ENCODE peak calls at places on chromosomes 1 and 21, in ten cellular contexts. O, R, J, K, E, M, H, S, P and W are unnamed samples.

GRCh38 chr1:203475012-203475981 is at the start of gene PRELP:
- DNase-seq in O (no peak), R (no peak), J (peak; percentile 91), K (no peak), E (no peak), M (no peak), H (no peak), S (no peak), P (no peak), W (peak; percentile 10)

GRCh38 chr1:211549092-211549749 is 29.7 kb downstream of the SLC30A1 start:
- DNase-seq in O (no peak), R (no peak), J (no peak), K (no peak), E (no peak), M (no peak), H (no peak), S (no peak), P (no peak), W (peak; percentile 16)

GRCh38 chr1:228373004-228373680 is 33.5 kb downstream of the TRIM11 start:
- DNase-seq in O (no peak), R (no peak), J (no peak), K (no peak), E (no peak), M (no peak), H (no peak), S (no peak), P (no peak), W (no peak)

GRCh38 chr1:8600336-8600735 is 217.1 kb downstream of the RERE start:
- DNase-seq in O (no peak), R (peak; percentile 37), J (no peak), K (no peak), E (no peak), M (no peak), H (no peak), S (no peak), P (no peak), W (no peak)

GRCh38 chr1:111198836-111199235 is 1.6 kb downstream of the DENND2D start:
- DNase-seq in O (no peak), R (no peak), J (no peak), K (no peak), E (no peak), M (no peak), H (no peak), S (no peak), P (no peak), W (no peak)

GRCh38 chr1:154752273-154753030 is 117.6 kb downstream of the KCNN3 start:
- DNase-seq in O (no peak), R (no peak), J (no peak), K (no peak), E (no peak), M (no peak), H (no peak), S (peak; percentile 31), P (no peak), W (no peak)

GRCh38 chr1:66311092-66311491 is 222.9 kb upstream of the SGIP1 start:
- DNase-seq in O (no peak), R (peak; percentile 51), J (no peak), K (no peak), E (no peak), M (no peak), H (no peak), S (no peak), P (no peak), W (no peak)

GRCh38 chr21:35927262-35927661 is 133.1 kb downstream of the SETD4 start:
- DNase-seq in O (no peak), R (no peak), J (no peak), K (no peak), E (no peak), M (no peak), H (no peak), S (no peak), P (no peak), W (no peak)

GRCh38 chr1:5947978-5948680 is 44.1 kb downstream of the NPHP4 start:
- DNase-seq in O (no peak), R (peak; percentile 18), J (no peak), K (no peak), E (no peak), M (no peak), H (no peak), S (no peak), P (no peak), W (no peak)

GRCh38 chr1:196271212-196271947 is 336.9 kb downstream of the KCNT2 start:
- DNase-seq in O (no peak), R (no peak), J (no peak), K (no peak), E (no peak), M (no peak), H (no peak), S (no peak), P (no peak), W (no peak)

GRCh38 chr1:21659099-21659923 is 9.8 kb downstream of the RAP1GAP start:
- DNase-seq in O (peak; percentile 48), R (peak; percentile 61), J (peak; percentile 100), K (peak; percentile 48), E (peak; percentile 90), M (peak; percentile 64), H (no peak), S (peak; percentile 77), P (peak; percentile 33), W (peak; percentile 95)